ENCODE peak calls at places on chromosomes 2 and 18, in five cellular contexts. T is tibial nerve, I is testis, E is uterus, Z is HepG2. V is an unnamed sample. For H3K4me1, the result is how much of the 10 kb centered on the place peaks cover.

GRCh38 chr2:7430421-7430868 is 513.2 kb downstream of the RNF144A start:
- DNase-seq in E (no peak), Z (no peak), I (no peak), T (no peak), V (no peak)

GRCh38 chr2:173214213-173214612 is 138.6 kb downstream of the MAP3K20 start:
- DNase-seq in Z (no peak), T (no peak), I (no peak), E (no peak), V (no peak)

GRCh38 chr2:180655393-180655792 is 325.0 kb upstream of the UBE2E3 start:
- DNase-seq in E (no peak), T (no peak), Z (no peak), I (no peak), V (no peak)

GRCh38 chr2:44789971-44790721 is 151.4 kb upstream of the SIX3 start:
- DNase-seq in T (no peak), E (no peak), Z (no peak), I (no peak), V (no peak)

GRCh38 chr18:55539240-55539639 is 48.8 kb downstream of the TCF4 start:
- DNase-seq in I (no peak), E (no peak), Z (no peak), T (no peak), V (no peak)

GRCh38 chr2:19124135-19124534 is 234.3 kb downstream of the OSR1 start:
- DNase-seq in T (no peak), I (no peak), E (no peak), Z (no peak), V (no peak)

GRCh38 chr2:227780981-227781630 is 32.5 kb upstream of the CCL20 start:
- DNase-seq in I (no peak), Z (no peak), T (no peak), E (no peak), V (no peak)

GRCh38 chr2:129061079-129061785 is 742.6 kb upstream of the HS6ST1 start:
- DNase-seq in T (no peak), Z (no peak), E (no peak), I (no peak), V (no peak)

GRCh38 chr2:46873632-46874068 is 42.0 kb downstream of the MCFD2 start:
- DNase-seq in I (peak), E (peak), T (peak), Z (peak), V (no peak)

GRCh38 chr2:148602918-148603561 is 41.5 kb upstream of the EPC2 start:
- DNase-seq in E (no peak), Z (no peak), T (no peak), I (no peak), V (no peak)

GRCh38 chr2:11738589-11739436 is 7.6 kb upstream of the LPIN1 start:
- DNase-seq in I (peak), E (peak), T (peak), Z (peak), V (peak)

GRCh38 chr2:178194600-178195389 is 483 bp downstream of the OSBPL6 start:
- DNase-seq in T (peak), I (peak), E (peak), Z (no peak), V (peak)

GRCh38 chr18:55422456-55423185 is 165.4 kb downstream of the TCF4 start:
- DNase-seq in I (peak), Z (no peak), T (peak), E (peak), V (no peak)

GRCh38 chr18:6781846-6782245 is 52.3 kb downstream of the ARHGAP28 start:
- DNase-seq in I (no peak), Z (no peak), E (peak), T (no peak), V (no peak)

GRCh38 chr2:75424936-75425619 is 135.7 kb downstream of the EVA1A start:
- DNase-seq in Z (peak), T (no peak), I (no peak), E (no peak), V (no peak)

GRCh38 chr2:43100883-43101662 is 125.3 kb downstream of the ZFP36L2 start:
- DNase-seq in T (peak), I (peak), Z (no peak), E (no peak), V (no peak)

GRCh38 chr2:27701676-27702075 is 38.0 kb downstream of the SLC4A1AP start:
- DNase-seq in T (no peak), Z (no peak), I (no peak), E (no peak), V (peak)

GRCh38 chr2:221948076-221948475 is 350.7 kb downstream of the PAX3 start:
- DNase-seq in T (no peak), I (no peak), E (no peak), Z (no peak), V (no peak)

GRCh38 chr18:77209587-77209986 is 40.1 kb upstream of the GALR1 start:
- DNase-seq in E (no peak), Z (no peak), T (no peak), I (no peak), V (no peak)

GRCh38 chr2:66082576-66082975 is 352.3 kb upstream of the MEIS1 start:
- DNase-seq in Z (no peak), E (no peak), T (no peak), I (no peak), V (no peak)

GRCh38 chr18:12577848-12578247 is 80.1 kb downstream of the SPIRE1 start:
- DNase-seq in T (no peak), E (no peak), I (no peak), Z (no peak), V (no peak)

GRCh38 chr2:222272446-222273035 is 26.3 kb downstream of the PAX3 start:
- DNase-seq in I (no peak), E (no peak), Z (no peak), T (no peak), V (no peak)

GRCh38 chr2:22487541-22487940 is 897.4 kb upstream of the KLHL29 start:
- DNase-seq in I (no peak), Z (no peak), T (no peak), E (no peak), V (no peak)

GRCh38 chr2:46779447-46779941 is 136.1 kb downstream of the MCFD2 start:
- DNase-seq in Z (no peak), E (peak), T (no peak), I (no peak), V (no peak)

GRCh38 chr2:10202136-10202535 is 79.6 kb downstream of the RRM2 start:
- DNase-seq in T (no peak), E (no peak), Z (no peak), I (no peak), V (no peak)

GRCh38 chr2:101704046-101704466 is 6.5 kb downstream of the MAP4K4 start:
- DNase-seq in E (peak), T (no peak), I (peak), Z (no peak), V (no peak)

GRCh38 chr2:106054336-106054735 is 139.8 kb downstream of the UXS1 start:
- DNase-seq in T (no peak), E (no peak), Z (no peak), I (no peak), V (no peak)

GRCh38 chr2:102968375-102968774 is 206.5 kb downstream of the TMEM182 start:
- DNase-seq in Z (no peak), E (no peak), I (no peak), T (no peak), V (no peak)

GRCh38 chr2:224039770-224040088 is 643 bp upstream of the SERPINE2 start:
- DNase-seq in E (no peak), I (no peak), T (no peak), Z (no peak), V (no peak)

GRCh38 chr2:240930096-240930630 is 24.0 kb downstream of the CROCC2 start:
- DNase-seq in I (peak), Z (no peak), E (no peak), T (no peak), V (peak)

DNA sequence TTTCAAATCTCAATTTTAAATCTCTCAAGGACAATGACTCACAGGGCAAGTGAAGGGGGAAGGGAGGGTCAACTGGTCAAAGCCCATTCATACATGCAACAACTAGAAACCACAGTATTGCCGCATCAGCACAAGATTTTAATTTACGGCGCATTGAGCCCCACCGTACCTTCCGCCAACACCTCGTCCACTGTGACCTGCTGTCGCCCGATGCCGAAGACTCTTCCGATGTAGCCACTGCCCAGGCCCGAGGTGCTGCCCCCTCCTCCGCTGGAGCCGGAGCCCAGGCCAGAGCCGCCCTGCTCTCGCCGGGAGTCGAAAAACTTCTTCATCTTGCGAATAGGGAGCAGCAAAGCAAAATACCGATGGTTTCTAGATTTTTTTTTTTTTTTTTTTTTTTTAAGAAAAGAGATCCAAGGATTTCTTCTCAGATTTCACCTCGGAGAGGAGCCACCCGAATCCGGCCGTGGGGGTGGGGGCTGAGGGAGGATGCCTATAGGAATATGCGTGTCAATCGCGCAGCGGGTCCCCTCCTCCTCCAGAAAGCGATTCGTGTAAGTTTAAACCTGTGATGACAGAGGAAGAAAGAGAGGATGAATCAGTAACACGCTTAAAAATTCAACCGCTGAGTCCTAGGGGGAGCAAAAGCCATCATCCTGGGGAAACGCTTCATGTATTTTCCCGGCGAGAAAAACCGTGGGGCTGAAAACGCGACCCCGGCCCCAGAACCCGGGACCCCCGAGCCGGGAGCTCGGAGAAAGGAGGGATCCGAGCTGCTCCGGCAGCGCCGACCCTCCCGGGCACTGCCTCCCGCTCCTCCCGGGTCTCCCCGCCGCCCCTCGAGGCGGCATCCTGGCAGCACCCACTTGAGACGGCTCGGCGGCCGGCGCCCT is 584 bp downstream of the AAK1 start:
- DNase-seq in I (peak), E (peak), Z (peak), T (no peak), V (peak)
- TF ChIP-seq POLR2A in I (no peak), E (no peak), Z (no peak), T (peak), V (no peak)

DNA sequence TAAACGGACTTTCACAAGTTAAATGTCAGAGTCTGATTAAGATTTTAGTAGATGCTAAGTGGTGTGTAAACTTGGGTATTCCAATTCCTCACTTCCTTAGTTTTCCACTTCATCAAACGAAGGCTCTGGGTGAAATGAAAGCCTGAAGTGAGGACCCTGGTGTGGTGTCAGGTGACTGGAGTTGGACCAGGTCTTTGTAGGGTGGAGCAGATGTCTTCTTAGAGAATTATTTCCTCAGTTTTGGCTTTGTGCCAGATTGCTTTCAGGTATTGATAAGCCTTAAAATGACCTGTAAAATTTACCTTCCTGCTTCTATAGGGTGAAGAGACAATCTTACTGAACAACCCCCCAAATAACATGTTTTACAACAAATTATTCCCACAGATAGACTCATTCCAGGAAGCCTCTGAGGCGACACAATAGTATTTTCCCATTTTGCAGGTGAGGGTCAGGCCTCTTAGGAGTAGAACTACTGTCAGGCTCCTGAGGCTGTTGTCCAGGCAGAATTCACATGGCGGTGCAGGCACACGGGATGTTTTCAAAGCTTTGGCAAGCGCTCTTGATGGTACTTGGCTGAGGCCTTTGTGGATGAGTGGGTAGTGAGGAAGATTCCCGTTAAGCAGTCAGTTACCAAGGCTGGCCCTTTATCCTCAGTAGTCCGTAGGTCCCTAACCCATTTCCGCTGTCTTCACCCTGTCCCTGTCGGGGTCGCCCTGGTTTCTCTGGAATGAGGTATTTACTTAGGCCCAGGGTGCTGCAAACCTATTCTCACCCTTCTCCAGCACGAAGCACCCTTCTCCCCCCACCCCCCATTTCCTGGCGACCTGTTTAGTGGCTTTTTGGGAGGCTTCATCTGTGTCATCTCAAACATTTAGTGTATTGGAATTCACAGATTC is 6.6 kb downstream of the RPS7 start:
- DNase-seq in Z (no peak), I (no peak), T (no peak), E (no peak), V (no peak)
- H3K4me1 ChIP-seq in Z (half or more), I (under half), T (half or more), E (under half), V (under half)

GRCh38 chr2:213279961-213280360 is 4.3 kb upstream of the SPAG16 start:
- DNase-seq in T (peak), Z (no peak), I (no peak), E (peak), V (no peak)

GRCh38 chr2:213285404-213285803 is 1.1 kb downstream of the SPAG16 start:
- DNase-seq in Z (no peak), I (no peak), T (no peak), E (no peak), V (no peak)

GRCh38 chr2:213281156-213281555 is 3.1 kb upstream of the SPAG16 start:
- DNase-seq in Z (no peak), T (no peak), E (no peak), I (no peak), V (no peak)

GRCh38 chr2:213288913-213289700 is 4.8 kb downstream of the SPAG16 start:
- DNase-seq in E (no peak), T (no peak), Z (no peak), I (no peak), V (no peak)

DNA sequence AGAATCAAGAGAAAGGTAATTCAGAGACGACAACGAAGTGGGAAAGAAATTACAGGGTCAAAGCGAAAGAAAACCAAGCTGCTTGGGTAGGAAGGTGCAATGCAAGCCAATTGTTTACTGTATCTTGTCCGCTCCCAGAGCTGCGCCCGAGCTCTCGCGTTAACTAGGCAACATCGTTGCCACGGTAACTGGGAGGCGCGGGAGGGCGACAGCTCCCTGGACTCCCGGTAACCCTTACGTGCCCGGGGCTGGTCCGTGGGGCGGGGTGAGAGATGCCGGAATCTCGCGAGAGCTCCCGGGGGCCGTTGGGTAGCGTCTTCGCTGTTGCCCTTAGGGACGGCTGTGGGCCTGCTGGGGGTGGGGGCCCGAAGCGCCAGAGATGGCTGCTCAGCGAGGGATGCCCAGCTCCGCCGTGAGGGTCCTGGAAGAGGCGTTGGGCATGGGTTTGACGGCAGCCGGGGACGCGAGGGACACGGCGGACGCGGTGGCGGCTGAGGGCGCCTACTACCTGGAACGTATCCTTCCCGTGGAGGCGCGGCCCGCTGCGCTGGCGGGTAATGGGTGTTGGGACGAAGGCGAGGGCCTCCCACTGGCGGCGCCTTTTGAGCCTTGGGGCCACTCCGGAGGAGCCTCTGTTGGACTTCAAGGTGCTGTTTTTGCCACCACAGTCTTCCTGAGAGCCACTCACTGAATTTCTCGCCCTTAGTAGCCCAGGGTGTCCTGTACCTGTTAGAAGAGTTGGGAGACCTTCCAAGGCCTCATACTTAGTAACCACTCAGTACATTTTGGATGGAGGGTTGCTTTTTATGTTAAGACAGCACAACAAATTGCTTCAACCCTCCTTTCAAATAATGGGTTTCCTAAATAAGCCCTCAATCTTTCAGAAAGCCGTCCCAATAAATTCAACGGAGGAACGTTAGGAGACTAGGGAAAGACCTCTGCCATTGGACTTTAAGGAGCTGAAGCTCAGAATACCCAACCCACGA is at the start of gene SPAG16:
- DNase-seq in T (peak), E (peak), Z (peak), I (peak), V (peak)
- TF ChIP-seq POLR2A in T (no peak), E (no peak), Z (peak), I (no peak), V (peak)

GRCh38 chr2:117854610-117855009 is 40.1 kb downstream of the DDX18 start:
- DNase-seq in Z (no peak), I (no peak), T (no peak), E (no peak), V (no peak)
- H3K4me1 ChIP-seq in Z (under half), I (under half), T (under half), E (under half), V (under half)

GRCh38 chr18:5295231-5295920 is at the start of gene ZBTB14:
- DNase-seq in Z (peak), T (peak), I (peak), E (peak), V (peak)
- TF ChIP-seq POLR2A in Z (peak), T (no peak), I (no peak), E (no peak), V (no peak)

DNA sequence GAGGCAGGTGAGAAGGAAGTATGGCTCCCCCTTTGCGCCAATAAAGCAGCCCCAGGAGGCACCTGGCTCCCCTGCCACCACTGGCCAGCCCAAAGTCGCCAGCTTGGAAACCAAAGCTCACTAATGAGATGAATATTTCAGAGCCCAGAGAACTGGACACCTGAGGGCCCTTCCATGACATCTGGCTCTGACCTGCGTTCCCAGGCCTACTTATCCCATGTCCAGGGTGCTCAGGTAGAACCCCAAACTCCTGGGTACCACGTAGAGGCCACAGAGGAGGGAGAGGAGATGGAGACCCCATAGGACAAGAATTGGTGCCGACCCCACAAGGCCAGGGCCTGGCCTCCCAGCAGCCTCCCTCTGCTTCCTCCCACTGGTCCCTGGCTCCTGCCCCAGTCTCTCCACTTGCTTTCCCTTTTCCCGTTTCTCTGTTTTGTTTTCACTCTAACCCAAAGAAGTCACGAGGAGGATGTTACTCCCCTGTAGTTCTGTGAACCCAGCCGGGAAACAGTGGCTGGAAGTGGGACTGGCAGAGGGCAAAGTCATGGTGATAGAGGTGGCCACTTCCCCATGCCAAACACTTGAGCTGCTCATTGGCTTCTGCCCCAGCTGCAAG is 877 bp downstream of the TMBIM1 start:
- DNase-seq in E (no peak), T (no peak), Z (no peak), I (no peak), V (no peak)
- H3K4me1 ChIP-seq in E (under half), T (half or more), Z (half or more), I (under half), V (under half)

GRCh38 chr2:190318514-190318913 is 1.1 kb downstream of the HIBCH start:
- DNase-seq in T (no peak), E (no peak), I (no peak), Z (no peak), V (no peak)

GRCh38 chr2:190318931-190319556 is 582 bp downstream of the HIBCH start:
- DNase-seq in T (no peak), Z (no peak), E (no peak), I (peak), V (no peak)

GRCh38 chr2:190315273-190315672 is 4.4 kb downstream of the HIBCH start:
- DNase-seq in T (no peak), Z (no peak), E (no peak), I (no peak), V (no peak)

GRCh38 chr2:190320696-190321095 is 1.1 kb upstream of the HIBCH start:
- DNase-seq in Z (no peak), I (no peak), T (no peak), E (no peak), V (no peak)

GRCh38 chr2:190319557-190320498 is at the start of gene HIBCH:
- DNase-seq in I (peak), E (peak), T (peak), Z (peak), V (peak)
- TF ChIP-seq POLR2A in I (peak), E (peak), T (peak), Z (peak), V (peak)

DNA sequence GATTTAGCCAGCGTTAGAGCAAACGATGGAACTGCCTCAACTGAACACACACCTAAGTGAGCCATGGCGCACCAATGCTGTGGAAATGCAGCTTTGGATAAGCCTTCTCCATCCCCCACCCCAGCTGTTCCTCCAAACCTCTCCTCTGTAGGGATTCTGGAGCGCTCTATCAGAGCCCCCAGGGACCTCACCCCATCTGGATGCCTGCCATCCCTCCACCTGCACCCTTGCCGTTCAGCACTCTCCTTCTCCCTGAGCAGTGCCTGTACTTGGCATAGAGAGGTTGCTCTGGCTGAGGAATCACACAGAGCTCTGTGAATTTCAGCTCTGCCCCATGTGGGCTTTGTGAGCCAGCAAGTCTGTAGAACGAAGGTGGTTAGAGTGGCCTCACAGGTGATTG is 42.8 kb upstream of the INHBB start:
- DNase-seq in T (no peak), Z (no peak), I (no peak), E (no peak), V (no peak)
- H3K4me1 ChIP-seq in T (under half), Z (under half), I (under half), E (under half), V (under half)

V was measured in right lobe of liver.